ENCODE peak calls at places on chromosomes 1 and 21, in five cellular contexts. One of them, this sample, is unnamed.

GRCh38 chr1:41486053-41486891 is 1.8 kb upstream of the EDN2 start:
- DNase-seq in stimulated activated CD4-positive, alpha-beta T cell treated with anti-CD3 and anti-CD28 coated beads, Interleukin-15, amount 100 ng/mL, for 1 hour: no peak
- DNase-seq in LoVo: no peak
- DNase-seq in AG08395: no peak
- DNase-seq in M059J: peak
- DNase-seq in this sample: no peak

GRCh38 chr1:3610823-3611169 is 512 bp downstream of the MEGF6 start:
- DNase-seq in LoVo: no peak
- DNase-seq in M059J: no peak
- DNase-seq in stimulated activated CD4-positive, alpha-beta T cell treated with anti-CD3 and anti-CD28 coated beads, Interleukin-15, amount 100 ng/mL, for 1 hour: no peak
- DNase-seq in AG08395: no peak
- DNase-seq in this sample: no peak

GRCh38 chr1:151946366-151946764 is 37.1 kb upstream of the THEM4 start:
- DNase-seq in AG08395: no peak
- DNase-seq in M059J: peak
- DNase-seq in stimulated activated CD4-positive, alpha-beta T cell treated with anti-CD3 and anti-CD28 coated beads, Interleukin-15, amount 100 ng/mL, for 1 hour: no peak
- DNase-seq in LoVo: peak
- DNase-seq in this sample: no peak

GRCh38 chr1:228148196-228148861 is 1.4 kb upstream of the GJC2 start:
- DNase-seq in LoVo: no peak
- DNase-seq in AG08395: peak
- DNase-seq in M059J: no peak
- DNase-seq in stimulated activated CD4-positive, alpha-beta T cell treated with anti-CD3 and anti-CD28 coated beads, Interleukin-15, amount 100 ng/mL, for 1 hour: no peak
- DNase-seq in this sample: no peak

GRCh38 chr21:32422064-32422463 is 9.6 kb downstream of the EVA1C start:
- DNase-seq in AG08395: no peak
- DNase-seq in M059J: no peak
- DNase-seq in LoVo: no peak
- DNase-seq in stimulated activated CD4-positive, alpha-beta T cell treated with anti-CD3 and anti-CD28 coated beads, Interleukin-15, amount 100 ng/mL, for 1 hour: no peak
- DNase-seq in this sample: no peak

GRCh38 chr21:26572026-26572425 is 1.1 kb downstream of the CYYR1 start:
- DNase-seq in AG08395: no peak
- DNase-seq in LoVo: no peak
- DNase-seq in M059J: no peak
- DNase-seq in stimulated activated CD4-positive, alpha-beta T cell treated with anti-CD3 and anti-CD28 coated beads, Interleukin-15, amount 100 ng/mL, for 1 hour: no peak
- DNase-seq in this sample: no peak

GRCh38 chr1:243529512-243529911 is 273.7 kb downstream of the SDCCAG8 start:
- DNase-seq in M059J: no peak
- DNase-seq in stimulated activated CD4-positive, alpha-beta T cell treated with anti-CD3 and anti-CD28 coated beads, Interleukin-15, amount 100 ng/mL, for 1 hour: no peak
- DNase-seq in LoVo: no peak
- DNase-seq in AG08395: no peak
- DNase-seq in this sample: no peak

GRCh38 chr21:14675774-14676530 is 129.8 kb upstream of the SAMSN1 start:
- DNase-seq in AG08395: no peak
- DNase-seq in stimulated activated CD4-positive, alpha-beta T cell treated with anti-CD3 and anti-CD28 coated beads, Interleukin-15, amount 100 ng/mL, for 1 hour: no peak
- DNase-seq in M059J: no peak
- DNase-seq in LoVo: no peak
- DNase-seq in this sample: no peak

GRCh38 chr1:20207546-20207945 is 21.2 kb upstream of the PLA2G2C start:
- DNase-seq in LoVo: no peak
- DNase-seq in AG08395: no peak
- DNase-seq in stimulated activated CD4-positive, alpha-beta T cell treated with anti-CD3 and anti-CD28 coated beads, Interleukin-15, amount 100 ng/mL, for 1 hour: no peak
- DNase-seq in M059J: no peak
- DNase-seq in this sample: no peak

GRCh38 chr1:71919812-71920509 is 362.4 kb downstream of the NEGR1 start:
- DNase-seq in LoVo: no peak
- DNase-seq in stimulated activated CD4-positive, alpha-beta T cell treated with anti-CD3 and anti-CD28 coated beads, Interleukin-15, amount 100 ng/mL, for 1 hour: no peak
- DNase-seq in M059J: no peak
- DNase-seq in AG08395: no peak
- DNase-seq in this sample: no peak

GRCh38 chr1:198444792-198445191 is 95.7 kb downstream of the ATP6V1G3 start:
- DNase-seq in stimulated activated CD4-positive, alpha-beta T cell treated with anti-CD3 and anti-CD28 coated beads, Interleukin-15, amount 100 ng/mL, for 1 hour: no peak
- DNase-seq in M059J: peak
- DNase-seq in LoVo: no peak
- DNase-seq in AG08395: peak
- DNase-seq in this sample: no peak

GRCh38 chr1:87325982-87326738 is 2.5 kb upstream of the LMO4 start:
- DNase-seq in stimulated activated CD4-positive, alpha-beta T cell treated with anti-CD3 and anti-CD28 coated beads, Interleukin-15, amount 100 ng/mL, for 1 hour: no peak
- DNase-seq in AG08395: peak
- DNase-seq in M059J: peak
- DNase-seq in LoVo: peak
- DNase-seq in this sample: peak

GRCh38 chr1:169106921-169107672 is 607 bp downstream of the ATP1B1 start:
- DNase-seq in AG08395: peak
- DNase-seq in M059J: peak
- DNase-seq in LoVo: no peak
- DNase-seq in stimulated activated CD4-positive, alpha-beta T cell treated with anti-CD3 and anti-CD28 coated beads, Interleukin-15, amount 100 ng/mL, for 1 hour: no peak
- DNase-seq in this sample: no peak

GRCh38 chr1:116709666-116710167 is 42.2 kb upstream of the IGSF3 start:
- DNase-seq in LoVo: no peak
- DNase-seq in stimulated activated CD4-positive, alpha-beta T cell treated with anti-CD3 and anti-CD28 coated beads, Interleukin-15, amount 100 ng/mL, for 1 hour: no peak
- DNase-seq in AG08395: no peak
- DNase-seq in M059J: no peak
- DNase-seq in this sample: no peak

GRCh38 chr21:26781331-26781730 is 63.9 kb downstream of the ADAMTS1 start:
- DNase-seq in LoVo: no peak
- DNase-seq in AG08395: no peak
- DNase-seq in stimulated activated CD4-positive, alpha-beta T cell treated with anti-CD3 and anti-CD28 coated beads, Interleukin-15, amount 100 ng/mL, for 1 hour: no peak
- DNase-seq in M059J: no peak
- DNase-seq in this sample: no peak

GRCh38 chr1:200314085-200314750 is 95.6 kb downstream of the ZNF281 start:
- DNase-seq in LoVo: no peak
- DNase-seq in AG08395: peak
- DNase-seq in M059J: peak
- DNase-seq in stimulated activated CD4-positive, alpha-beta T cell treated with anti-CD3 and anti-CD28 coated beads, Interleukin-15, amount 100 ng/mL, for 1 hour: no peak
- DNase-seq in this sample: peak

GRCh38 chr1:109805486-109806180 is 41.9 kb upstream of the EPS8L3 start:
- DNase-seq in LoVo: no peak
- DNase-seq in stimulated activated CD4-positive, alpha-beta T cell treated with anti-CD3 and anti-CD28 coated beads, Interleukin-15, amount 100 ng/mL, for 1 hour: no peak
- DNase-seq in M059J: no peak
- DNase-seq in AG08395: no peak
- DNase-seq in this sample: no peak

GRCh38 chr1:94927405-94928175 is 680 bp upstream of the CNN3 start:
- DNase-seq in stimulated activated CD4-positive, alpha-beta T cell treated with anti-CD3 and anti-CD28 coated beads, Interleukin-15, amount 100 ng/mL, for 1 hour: no peak
- DNase-seq in AG08395: no peak
- DNase-seq in LoVo: no peak
- DNase-seq in M059J: peak
- DNase-seq in this sample: peak

GRCh38 chr1:117180571-117180970 is 30.2 kb downstream of the VTCN1 start:
- DNase-seq in AG08395: no peak
- DNase-seq in LoVo: no peak
- DNase-seq in M059J: no peak
- DNase-seq in stimulated activated CD4-positive, alpha-beta T cell treated with anti-CD3 and anti-CD28 coated beads, Interleukin-15, amount 100 ng/mL, for 1 hour: no peak
- DNase-seq in this sample: no peak

GRCh38 chr1:8047686-8048522 is 21.8 kb upstream of the ERRFI1 start:
- DNase-seq in M059J: peak
- DNase-seq in AG08395: peak
- DNase-seq in stimulated activated CD4-positive, alpha-beta T cell treated with anti-CD3 and anti-CD28 coated beads, Interleukin-15, amount 100 ng/mL, for 1 hour: no peak
- DNase-seq in LoVo: peak
- DNase-seq in this sample: no peak

GRCh38 chr1:34929853-34930701 is 627 bp upstream of the DLGAP3 start:
- DNase-seq in stimulated activated CD4-positive, alpha-beta T cell treated with anti-CD3 and anti-CD28 coated beads, Interleukin-15, amount 100 ng/mL, for 1 hour: no peak
- DNase-seq in LoVo: no peak
- DNase-seq in M059J: no peak
- DNase-seq in AG08395: no peak
- DNase-seq in this sample: no peak

GRCh38 chr21:36722370-36723368 is 23.8 kb downstream of the SIM2 start:
- DNase-seq in AG08395: no peak
- DNase-seq in M059J: no peak
- DNase-seq in stimulated activated CD4-positive, alpha-beta T cell treated with anti-CD3 and anti-CD28 coated beads, Interleukin-15, amount 100 ng/mL, for 1 hour: no peak
- DNase-seq in LoVo: no peak
- DNase-seq in this sample: no peak

GRCh38 chr1:185514296-185514695 is 197.3 kb upstream of the IVNS1ABP start:
- DNase-seq in stimulated activated CD4-positive, alpha-beta T cell treated with anti-CD3 and anti-CD28 coated beads, Interleukin-15, amount 100 ng/mL, for 1 hour: no peak
- DNase-seq in M059J: no peak
- DNase-seq in LoVo: peak
- DNase-seq in AG08395: no peak
- DNase-seq in this sample: no peak

GRCh38 chr1:31005617-31006166 is 59.8 kb downstream of the PUM1 start:
- DNase-seq in AG08395: no peak
- DNase-seq in LoVo: no peak
- DNase-seq in M059J: no peak
- DNase-seq in stimulated activated CD4-positive, alpha-beta T cell treated with anti-CD3 and anti-CD28 coated beads, Interleukin-15, amount 100 ng/mL, for 1 hour: no peak
- DNase-seq in this sample: no peak

This sample was measured in HepG2.